ENCODE peak calls at places on chromosomes 6 and 20, in seven cellular contexts. M is ovary, E is Peyer's patch, I is A549, Y is stomach, O is spleen, U is sigmoid colon. P is an unnamed sample.

GRCh38 chr6:2182251-2182650 is 63.2 kb downstream of the GMDS start:
- DNase-seq in M (no peak), Y (no peak), O (no peak), E (no peak), I (no peak), U (no peak), P (no peak)

GRCh38 chr6:155388546-155388945 is 67.1 kb downstream of the NOX3 start:
- DNase-seq in Y (no peak), O (no peak), E (no peak), I (no peak), U (no peak), M (no peak), P (no peak)

GRCh38 chr20:35742741-35743523 is 872 bp upstream of the RBM39 start:
- DNase-seq in I (peak), M (no peak), O (no peak), E (no peak), U (no peak), Y (no peak), P (no peak)

GRCh38 chr6:66226099-66226498 is 519.1 kb upstream of the EYS start:
- DNase-seq in M (no peak), E (no peak), Y (no peak), U (no peak), O (no peak), I (peak), P (no peak)

GRCh38 chr6:42075159-42075838 is 25.0 kb downstream of the TAF8 start:
- DNase-seq in U (peak), O (peak), Y (peak), I (peak), E (peak), M (peak), P (peak)

GRCh38 chr6:121694389-121695185 is 259.1 kb downstream of the GJA1 start:
- DNase-seq in O (no peak), M (peak), I (no peak), E (no peak), U (no peak), Y (no peak), P (no peak)

GRCh38 chr6:105748737-105749161 is 337.4 kb upstream of the PRDM1 start:
- DNase-seq in Y (no peak), O (no peak), I (peak), U (no peak), E (no peak), M (no peak), P (no peak)

GRCh38 chr6:165159459-165159858 is 149.9 kb downstream of the C6orf118 start:
- DNase-seq in O (no peak), E (no peak), U (no peak), Y (no peak), M (no peak), I (no peak), P (no peak)

GRCh38 chr6:26195376-26195923 is 108.2 kb downstream of the HFE start:
- DNase-seq in E (peak), M (peak), O (peak), U (peak), I (peak), Y (peak), P (peak)

GRCh38 chr6:152273638-152274037 is 363.5 kb downstream of the SYNE1 start:
- DNase-seq in M (no peak), U (no peak), I (no peak), O (no peak), E (no peak), Y (no peak), P (no peak)

GRCh38 chr20:43243672-43244269 is 54.1 kb upstream of the PTPRT start:
- DNase-seq in E (no peak), O (no peak), M (no peak), U (no peak), Y (no peak), I (peak), P (no peak)

GRCh38 chr6:293185-294174 is 1.2 kb downstream of the DUSP22 start:
- DNase-seq in M (no peak), E (no peak), O (peak), Y (no peak), I (no peak), U (peak), P (no peak)

GRCh38 chr6:69835414-69836179 is 30.8 kb upstream of the COL19A1 start:
- DNase-seq in M (no peak), Y (no peak), O (no peak), I (peak), E (no peak), U (no peak), P (no peak)

GRCh38 chr20:9019833-9020232 is 49.1 kb upstream of the PLCB4 start:
- DNase-seq in Y (no peak), U (no peak), E (no peak), M (no peak), O (no peak), I (no peak), P (no peak)

GRCh38 chr20:54452277-54452676 is 23.1 kb upstream of the DOK5 start:
- DNase-seq in Y (no peak), U (no peak), E (no peak), O (no peak), I (no peak), M (no peak), P (no peak)
- H3K27ac ChIP-seq in Y (no peak), U (no peak), E (no peak), O (no peak), I (no peak), M (no peak), P (no peak)

GRCh38 chr6:99349620-99350141 is at the start of gene FAXC:
- DNase-seq in M (peak), U (peak), I (peak), Y (peak), E (no peak), O (no peak), P (peak)
- TF ChIP-seq POLR2A in M (no peak), U (no peak), I (no peak), Y (no peak), E (no peak), O (no peak), P (no peak)

GRCh38 chr20:38156888-38157634 is 8.0 kb downstream of the TGM2 start:
- DNase-seq in E (no peak), I (no peak), O (no peak), M (no peak), U (peak), Y (no peak), P (peak)
- H3K27ac ChIP-seq in E (no peak), I (peak), O (peak), M (no peak), U (peak), Y (peak), P (peak)

DNA sequence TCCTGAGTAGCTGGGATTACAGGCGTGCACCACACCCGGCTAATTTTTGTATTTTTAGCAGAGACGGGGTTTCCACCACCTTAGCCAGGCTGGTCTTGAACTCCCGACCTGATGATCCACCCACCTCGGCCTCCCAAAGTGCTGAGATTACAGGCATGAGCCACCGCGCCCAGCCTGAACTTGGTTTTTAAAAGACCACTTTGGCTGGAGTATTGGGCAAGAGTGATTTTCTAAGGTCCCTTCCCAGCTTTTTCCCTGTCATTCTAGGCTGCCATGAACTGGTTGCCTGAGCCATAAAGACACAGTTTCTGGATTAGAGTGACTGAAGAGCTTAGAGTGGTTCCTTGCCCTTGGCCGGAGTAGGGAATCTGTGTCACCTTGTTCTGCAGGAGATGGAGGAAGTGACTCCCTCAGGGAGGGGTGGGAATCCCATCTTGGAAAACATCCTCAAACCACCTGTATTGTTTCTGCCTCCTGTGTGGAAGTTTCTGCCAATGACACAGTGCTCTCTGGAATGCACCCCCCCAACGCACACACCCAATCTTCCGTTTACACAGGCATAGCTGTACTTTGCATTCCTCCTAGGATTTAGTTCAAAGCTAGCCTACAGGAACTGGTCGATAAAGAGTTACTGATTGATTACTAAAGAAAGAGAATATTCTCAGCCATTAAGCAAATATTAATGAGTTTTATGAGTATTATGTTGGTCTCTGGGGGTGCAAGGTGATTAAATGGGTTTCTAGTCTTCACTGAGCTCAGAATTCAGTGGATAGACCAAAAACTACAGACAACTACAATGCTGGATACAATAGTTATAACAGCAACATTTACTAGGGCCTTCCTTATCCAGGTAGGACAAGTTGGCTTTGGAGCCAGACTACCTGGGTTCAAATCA is 18.2 kb downstream of the BCL2L1 start:
- DNase-seq in Y (peak), O (no peak), U (peak), I (peak), M (no peak), E (no peak), P (no peak)
- TF ChIP-seq POLR2A in Y (no peak), O (no peak), U (no peak), I (no peak), M (no peak), E (no peak), P (no peak)

GRCh38 chr6:109962271-109962670 is 15.8 kb upstream of the GPR6 start:
- DNase-seq in I (no peak), U (no peak), E (no peak), O (no peak), M (no peak), Y (no peak), P (no peak)
- H3K27ac ChIP-seq in I (no peak), U (no peak), E (no peak), O (no peak), M (no peak), Y (no peak), P (no peak)